ENCODE peak calls at places on chromosome 2, in four cellular contexts. One of them, this sample, is unnamed.

GRCh38 chr2:223169830-223170605 is 118.0 kb downstream of the KCNE4 start:
- DNase-seq in sciatic nerve: no peak
- DNase-seq in NCI-H510A: no peak
- DNase-seq in hypothalamus: no peak
- DNase-seq in this sample: no peak

GRCh38 chr2:36964496-36965058 is 1.8 kb downstream of the STRN start:
- DNase-seq in NCI-H510A: no peak
- DNase-seq in sciatic nerve: no peak
- DNase-seq in hypothalamus: no peak
- DNase-seq in this sample: no peak

GRCh38 chr2:186977433-186978045 is 128.6 kb upstream of the ZSWIM2 start:
- DNase-seq in hypothalamus: no peak
- DNase-seq in NCI-H510A: no peak
- DNase-seq in sciatic nerve: no peak
- DNase-seq in this sample: no peak

GRCh38 chr2:104790901-104791495 is 62.9 kb upstream of the POU3F3 start:
- DNase-seq in hypothalamus: no peak
- DNase-seq in NCI-H510A: no peak
- DNase-seq in sciatic nerve: no peak
- DNase-seq in this sample: no peak

GRCh38 chr2:188811522-188811921 is 162.7 kb upstream of the COL3A1 start:
- DNase-seq in hypothalamus: no peak
- DNase-seq in sciatic nerve: no peak
- DNase-seq in NCI-H510A: no peak
- DNase-seq in this sample: no peak

GRCh38 chr2:146496248-146496647 is 1348.6 kb upstream of the ACVR2A start:
- DNase-seq in hypothalamus: no peak
- DNase-seq in NCI-H510A: no peak
- DNase-seq in sciatic nerve: no peak
- DNase-seq in this sample: no peak

GRCh38 chr2:176269319-176270099 is at the start of gene MTX2:
- DNase-seq in NCI-H510A: peak
- DNase-seq in hypothalamus: peak
- DNase-seq in sciatic nerve: peak
- DNase-seq in this sample: no peak

GRCh38 chr2:136327162-136327852 is 209.4 kb upstream of the CXCR4 start:
- DNase-seq in hypothalamus: no peak
- DNase-seq in NCI-H510A: peak
- DNase-seq in sciatic nerve: no peak
- DNase-seq in this sample: no peak

GRCh38 chr2:88057437-88057844 is 1.9 kb upstream of the KRCC1 start:
- DNase-seq in hypothalamus: no peak
- DNase-seq in NCI-H510A: no peak
- DNase-seq in sciatic nerve: no peak
- DNase-seq in this sample: no peak

This sample was measured in cerebellar nuclear complex.